ENCODE peak calls at places on chromosomes 3 and 15, in ten cellular contexts. H, Q, I, C, M, A, D, S, L and K are unnamed samples.

GRCh38 chr15:65906396-65906795 is 37.1 kb downstream of the RAB11A start:
- DNase-seq in A (no peak), H (no peak), M (no peak), C (no peak), I (no peak), L (no peak), Q (no peak), D (no peak), S (no peak), K (no peak)

GRCh38 chr15:89778861-89779260 is 2.7 kb downstream of the MESP2 start:
- DNase-seq in M (no peak), A (no peak), S (no peak), L (no peak), I (no peak), H (no peak), D (no peak), Q (no peak), C (no peak), K (no peak)

GRCh38 chr15:70111203-70112017 is 13.7 kb upstream of the TLE3 start:
- DNase-seq in M (peak; percentile 87), A (no peak), L (peak; percentile 43), H (peak; percentile 78), D (peak; percentile 64), Q (peak; percentile 91), I (peak; percentile 61), S (peak; percentile 73), C (peak; percentile 85), K (no peak)

GRCh38 chr15:43143203-43143941 is 10.0 kb downstream of the TMEM62 start:
- DNase-seq in L (no peak), C (no peak), I (no peak), S (no peak), Q (no peak), H (peak; percentile 2), A (no peak), D (no peak), M (no peak), K (no peak)

GRCh38 chr3:58143417-58144055 is 67.2 kb downstream of the DNASE1L3 start:
- DNase-seq in S (peak; percentile 70), M (no peak), D (no peak), C (no peak), A (no peak), L (no peak), Q (no peak), I (no peak), H (no peak), K (no peak)

GRCh38 chr3:146308682-146309081 is 57.8 kb upstream of the PLSCR4 start:
- DNase-seq in D (no peak), L (no peak), Q (no peak), H (peak; percentile 76), M (no peak), S (no peak), A (no peak), C (no peak), I (no peak), K (peak; percentile 100)

GRCh38 chr15:92011611-92012367 is 158.3 kb downstream of the SLCO3A1 start:
- DNase-seq in Q (no peak), C (no peak), L (no peak), M (no peak), H (no peak), A (no peak), I (no peak), S (no peak), D (peak; percentile 45), K (no peak)

GRCh38 chr3:170178631-170179030 is 2.9 kb downstream of the PHC3 start:
- DNase-seq in H (no peak), C (no peak), L (no peak), M (no peak), I (no peak), S (no peak), A (no peak), D (no peak), Q (no peak), K (no peak)